ENCODE peak calls at places on chromosomes 4 and X, in eight cellular contexts. One of them, this sample, is unnamed. For H3K4me1 and H3K36me3, the result is how much of the 10 kb centered on the place peaks cover.

GRCh38 chr4:75031746-75032145 is 98.8 kb downstream of the PARM1 start:
- DNase-seq in tibial nerve: no peak
- DNase-seq in GM23338: no peak
- DNase-seq in transverse colon: no peak
- DNase-seq in heart left ventricle: no peak
- DNase-seq in cardiac muscle cell: no peak
- DNase-seq in RWPE2: no peak
- DNase-seq in hepatocyte: no peak
- DNase-seq in this sample: no peak

GRCh38 chr4:19727141-19727540 is 524.6 kb upstream of the SLIT2 start:
- DNase-seq in tibial nerve: no peak
- DNase-seq in GM23338: no peak
- DNase-seq in transverse colon: no peak
- DNase-seq in heart left ventricle: no peak
- DNase-seq in cardiac muscle cell: no peak
- DNase-seq in RWPE2: no peak
- DNase-seq in hepatocyte: no peak
- DNase-seq in this sample: no peak

GRCh38 chrX:96474357-96475125 is 210.1 kb upstream of the DIAPH2 start:
- DNase-seq in tibial nerve: no peak
- DNase-seq in GM23338: no peak
- DNase-seq in transverse colon: no peak
- DNase-seq in heart left ventricle: no peak
- DNase-seq in cardiac muscle cell: peak
- DNase-seq in RWPE2: no peak
- DNase-seq in hepatocyte: no peak
- DNase-seq in this sample: no peak

GRCh38 chr4:34850983-34851382 is 1393.3 kb downstream of the ARAP2 start:
- DNase-seq in tibial nerve: no peak
- DNase-seq in GM23338: no peak
- DNase-seq in transverse colon: no peak
- DNase-seq in heart left ventricle: no peak
- DNase-seq in cardiac muscle cell: no peak
- DNase-seq in RWPE2: no peak
- DNase-seq in hepatocyte: no peak
- DNase-seq in this sample: no peak

GRCh38 chr4:71229477-71230257 is 109.2 kb upstream of the SLC4A4 start:
- DNase-seq in tibial nerve: no peak
- DNase-seq in GM23338: peak
- DNase-seq in transverse colon: peak
- DNase-seq in heart left ventricle: peak
- DNase-seq in cardiac muscle cell: peak
- DNase-seq in RWPE2: no peak
- DNase-seq in hepatocyte: peak
- DNase-seq in this sample: no peak

GRCh38 chr4:143381171-143382118 is 44.8 kb downstream of the GAB1 start:
- DNase-seq in tibial nerve: peak
- DNase-seq in GM23338: peak
- DNase-seq in transverse colon: peak
- DNase-seq in heart left ventricle: peak
- DNase-seq in cardiac muscle cell: peak
- DNase-seq in RWPE2: no peak
- DNase-seq in hepatocyte: peak
- DNase-seq in this sample: peak

GRCh38 chr4:112038861-112039260 is 106.4 kb upstream of the FAM241A start:
- DNase-seq in tibial nerve: no peak
- DNase-seq in GM23338: no peak
- DNase-seq in transverse colon: no peak
- DNase-seq in heart left ventricle: no peak
- DNase-seq in cardiac muscle cell: peak
- DNase-seq in RWPE2: no peak
- DNase-seq in hepatocyte: no peak
- DNase-seq in this sample: no peak

GRCh38 chr4:176380352-176381157 is 60.8 kb downstream of the SPCS3 start:
- DNase-seq in tibial nerve: no peak
- DNase-seq in GM23338: no peak
- DNase-seq in transverse colon: no peak
- DNase-seq in heart left ventricle: no peak
- DNase-seq in cardiac muscle cell: no peak
- DNase-seq in RWPE2: no peak
- DNase-seq in hepatocyte: no peak
- DNase-seq in this sample: no peak

GRCh38 chrX:41661366-41662095 is 27.2 kb upstream of the GPR34 start:
- DNase-seq in tibial nerve: no peak
- DNase-seq in GM23338: no peak
- DNase-seq in transverse colon: no peak
- DNase-seq in heart left ventricle: no peak
- DNase-seq in cardiac muscle cell: peak
- DNase-seq in RWPE2: no peak
- DNase-seq in hepatocyte: no peak
- DNase-seq in this sample: no peak

GRCh38 chr4:38100474-38101255 is 140.5 kb downstream of the PTTG2 start:
- DNase-seq in tibial nerve: no peak
- DNase-seq in GM23338: no peak
- DNase-seq in transverse colon: no peak
- DNase-seq in heart left ventricle: no peak
- DNase-seq in cardiac muscle cell: no peak
- DNase-seq in RWPE2: no peak
- DNase-seq in hepatocyte: no peak
- DNase-seq in this sample: no peak

GRCh38 chrX:105323951-105324350 is 103.5 kb upstream of the TEX13A start:
- DNase-seq in tibial nerve: no peak
- DNase-seq in GM23338: no peak
- DNase-seq in transverse colon: no peak
- DNase-seq in heart left ventricle: no peak
- DNase-seq in cardiac muscle cell: peak
- DNase-seq in RWPE2: peak
- DNase-seq in hepatocyte: no peak
- DNase-seq in this sample: no peak

GRCh38 chrX:34487364-34487763 is 169.7 kb downstream of the TMEM47 start:
- DNase-seq in tibial nerve: no peak
- DNase-seq in GM23338: no peak
- DNase-seq in transverse colon: no peak
- DNase-seq in heart left ventricle: no peak
- DNase-seq in cardiac muscle cell: no peak
- DNase-seq in RWPE2: no peak
- DNase-seq in hepatocyte: no peak
- DNase-seq in this sample: no peak

GRCh38 chr4:110878413-110878812 is 255.5 kb upstream of the PITX2 start:
- DNase-seq in tibial nerve: no peak
- DNase-seq in GM23338: no peak
- DNase-seq in transverse colon: no peak
- DNase-seq in heart left ventricle: no peak
- DNase-seq in cardiac muscle cell: no peak
- DNase-seq in RWPE2: no peak
- DNase-seq in hepatocyte: no peak
- DNase-seq in this sample: no peak

GRCh38 chr4:37685211-37685725 is 908 bp downstream of the RELL1 start:
- DNase-seq in tibial nerve: no peak
- DNase-seq in GM23338: peak
- DNase-seq in transverse colon: peak
- DNase-seq in heart left ventricle: no peak
- DNase-seq in cardiac muscle cell: peak
- DNase-seq in RWPE2: no peak
- DNase-seq in hepatocyte: peak
- DNase-seq in this sample: peak

GRCh38 chr4:118942465-118942864 is 53.8 kb downstream of the SYNPO2 start:
- DNase-seq in tibial nerve: no peak
- DNase-seq in GM23338: no peak
- DNase-seq in transverse colon: no peak
- DNase-seq in heart left ventricle: no peak
- DNase-seq in cardiac muscle cell: peak
- DNase-seq in RWPE2: no peak
- DNase-seq in hepatocyte: no peak
- DNase-seq in this sample: no peak

GRCh38 chr4:111630705-111631104 is 514.5 kb upstream of the FAM241A start:
- DNase-seq in tibial nerve: no peak
- DNase-seq in GM23338: peak
- DNase-seq in transverse colon: no peak
- DNase-seq in heart left ventricle: no peak
- DNase-seq in cardiac muscle cell: peak
- DNase-seq in RWPE2: no peak
- DNase-seq in hepatocyte: peak
- DNase-seq in this sample: no peak

GRCh38 chrX:113675278-113675677 is 834.6 kb upstream of the AMOT start:
- DNase-seq in tibial nerve: no peak
- DNase-seq in GM23338: no peak
- DNase-seq in transverse colon: no peak
- DNase-seq in heart left ventricle: no peak
- DNase-seq in cardiac muscle cell: peak
- DNase-seq in RWPE2: no peak
- DNase-seq in hepatocyte: no peak
- DNase-seq in this sample: no peak

GRCh38 chr4:126777649-126778048 is 855.1 kb upstream of the INTU start:
- DNase-seq in tibial nerve: no peak
- DNase-seq in GM23338: no peak
- DNase-seq in transverse colon: no peak
- DNase-seq in heart left ventricle: no peak
- DNase-seq in cardiac muscle cell: peak
- DNase-seq in RWPE2: no peak
- DNase-seq in hepatocyte: no peak
- DNase-seq in this sample: no peak

GRCh38 chr4:113684534-113685091 is 76.9 kb downstream of the CAMK2D start:
- DNase-seq in tibial nerve: no peak
- DNase-seq in GM23338: peak
- DNase-seq in transverse colon: peak
- DNase-seq in heart left ventricle: peak
- DNase-seq in cardiac muscle cell: peak
- DNase-seq in RWPE2: no peak
- DNase-seq in hepatocyte: peak
- DNase-seq in this sample: peak
- H3K4me1 ChIP-seq in tibial nerve: under half
- H3K4me1 ChIP-seq in GM23338: under half
- H3K4me1 ChIP-seq in transverse colon: under half
- H3K4me1 ChIP-seq in heart left ventricle: under half
- H3K4me1 ChIP-seq in cardiac muscle cell: under half
- H3K4me1 ChIP-seq in RWPE2: under half
- H3K4me1 ChIP-seq in hepatocyte: under half
- H3K4me1 ChIP-seq in this sample: half or more

GRCh38 chr4:7867191-7867590 is 72.5 kb downstream of the AFAP1 start:
- DNase-seq in tibial nerve: no peak
- DNase-seq in GM23338: no peak
- DNase-seq in transverse colon: no peak
- DNase-seq in heart left ventricle: no peak
- DNase-seq in cardiac muscle cell: no peak
- DNase-seq in RWPE2: no peak
- DNase-seq in hepatocyte: no peak
- DNase-seq in this sample: no peak

GRCh38 chr4:7868892-7869471 is 70.7 kb downstream of the AFAP1 start:
- DNase-seq in tibial nerve: no peak
- DNase-seq in GM23338: no peak
- DNase-seq in transverse colon: no peak
- DNase-seq in heart left ventricle: no peak
- DNase-seq in cardiac muscle cell: no peak
- DNase-seq in RWPE2: no peak
- DNase-seq in hepatocyte: no peak
- DNase-seq in this sample: no peak

GRCh38 chr4:7867701-7868429 is 71.8 kb downstream of the AFAP1 start:
- DNase-seq in tibial nerve: no peak
- DNase-seq in GM23338: no peak
- DNase-seq in transverse colon: no peak
- DNase-seq in heart left ventricle: no peak
- DNase-seq in cardiac muscle cell: peak
- DNase-seq in RWPE2: no peak
- DNase-seq in hepatocyte: no peak
- DNase-seq in this sample: no peak

GRCh38 chr4:7865533-7865932 is 74.1 kb downstream of the AFAP1 start:
- DNase-seq in tibial nerve: no peak
- DNase-seq in GM23338: no peak
- DNase-seq in transverse colon: no peak
- DNase-seq in heart left ventricle: no peak
- DNase-seq in cardiac muscle cell: no peak
- DNase-seq in RWPE2: no peak
- DNase-seq in hepatocyte: no peak
- DNase-seq in this sample: no peak

DNA sequence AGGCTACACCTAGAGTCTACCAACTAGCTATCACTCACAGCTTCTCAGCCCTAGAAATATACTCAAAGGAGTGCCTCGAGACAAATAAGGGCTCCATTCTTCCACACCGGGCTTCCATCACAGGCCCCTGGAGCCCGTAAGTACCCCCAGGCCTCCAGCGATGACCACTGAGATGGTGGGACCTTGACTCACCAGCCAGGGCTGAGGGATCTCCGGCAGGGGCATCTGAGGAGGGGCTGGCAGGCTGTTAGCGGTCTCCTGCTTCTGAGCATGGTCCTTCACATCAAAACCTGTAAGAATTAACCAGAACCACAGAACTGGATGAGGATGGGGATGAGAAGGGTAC is 71.3 kb downstream of the AFAP1 start:
- DNase-seq in tibial nerve: no peak
- DNase-seq in GM23338: no peak
- DNase-seq in transverse colon: no peak
- DNase-seq in heart left ventricle: no peak
- DNase-seq in cardiac muscle cell: no peak
- DNase-seq in RWPE2: no peak
- DNase-seq in hepatocyte: no peak
- DNase-seq in this sample: no peak
- H3K27ac ChIP-seq in tibial nerve: no peak
- H3K27ac ChIP-seq in GM23338: peak
- H3K27ac ChIP-seq in transverse colon: no peak
- H3K27ac ChIP-seq in heart left ventricle: no peak
- H3K27ac ChIP-seq in cardiac muscle cell: no peak
- H3K27ac ChIP-seq in RWPE2: peak
- H3K27ac ChIP-seq in hepatocyte: no peak
- H3K27ac ChIP-seq in this sample: no peak

DNA sequence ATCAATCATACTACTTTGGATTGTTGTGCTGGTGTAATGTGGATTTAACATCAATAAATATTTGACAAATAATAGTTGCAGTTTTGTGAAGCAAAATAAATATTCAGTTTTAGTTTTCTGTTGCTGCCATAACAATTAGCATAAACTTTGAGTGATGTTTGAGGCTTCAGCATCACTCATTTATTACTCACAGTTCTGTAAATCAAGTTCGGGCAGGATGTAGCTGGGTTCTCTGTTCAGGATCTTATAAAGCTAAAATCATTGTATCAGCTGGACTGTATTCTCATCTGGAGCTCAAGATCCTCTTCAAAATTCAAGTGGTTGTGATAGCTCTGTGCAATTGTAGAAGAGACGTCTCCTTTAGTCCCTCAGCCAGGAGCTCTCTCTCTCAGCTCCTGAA is 81.7 kb downstream of the CBR4 start:
- DNase-seq in tibial nerve: no peak
- DNase-seq in GM23338: no peak
- DNase-seq in transverse colon: no peak
- DNase-seq in heart left ventricle: no peak
- DNase-seq in cardiac muscle cell: no peak
- DNase-seq in RWPE2: no peak
- DNase-seq in hepatocyte: no peak
- DNase-seq in this sample: no peak
- H3K36me3 ChIP-seq in tibial nerve: under half
- H3K36me3 ChIP-seq in GM23338: under half
- H3K36me3 ChIP-seq in transverse colon: under half
- H3K36me3 ChIP-seq in heart left ventricle: half or more
- H3K36me3 ChIP-seq in cardiac muscle cell: half or more
- H3K36me3 ChIP-seq in RWPE2: half or more
- H3K36me3 ChIP-seq in hepatocyte: under half
- H3K36me3 ChIP-seq in this sample: under half

DNA sequence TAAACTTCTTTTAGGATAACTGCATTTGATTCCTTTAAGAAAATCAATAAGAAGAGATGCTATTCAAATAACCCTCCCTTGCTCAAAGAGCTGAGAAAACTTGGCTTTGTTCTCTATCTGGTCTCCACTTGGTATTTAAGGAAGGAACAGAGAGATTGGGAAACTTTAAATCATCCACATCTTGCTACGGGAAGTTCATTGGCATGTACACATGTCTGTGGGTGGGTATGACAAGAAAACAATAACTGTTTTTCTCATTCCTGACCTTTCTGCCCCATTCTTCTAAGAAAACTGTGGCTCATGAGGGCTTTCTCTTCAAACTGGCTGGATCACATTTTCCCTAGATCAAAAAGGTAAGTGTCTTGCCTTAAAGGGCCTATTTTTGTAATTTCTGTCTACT is 6.0 kb downstream of the SEL1L3 start:
- DNase-seq in tibial nerve: no peak
- DNase-seq in GM23338: no peak
- DNase-seq in transverse colon: no peak
- DNase-seq in heart left ventricle: no peak
- DNase-seq in cardiac muscle cell: peak
- DNase-seq in RWPE2: no peak
- DNase-seq in hepatocyte: no peak
- DNase-seq in this sample: no peak
- H3K4me1 ChIP-seq in tibial nerve: under half
- H3K4me1 ChIP-seq in GM23338: under half
- H3K4me1 ChIP-seq in transverse colon: under half
- H3K4me1 ChIP-seq in heart left ventricle: under half
- H3K4me1 ChIP-seq in cardiac muscle cell: under half
- H3K4me1 ChIP-seq in RWPE2: under half
- H3K4me1 ChIP-seq in hepatocyte: under half
- H3K4me1 ChIP-seq in this sample: under half